ENCODE peak calls at places on chromosomes 1 and 21, in four cellular contexts. One of them, this sample, is unnamed.

GRCh38 chr1:56378376-56379070 is 200.8 kb downstream of the PLPP3 start:
- DNase-seq in suprapubic skin: no peak
- DNase-seq in CD8-positive, alpha-beta T cell: no peak
- DNase-seq in astrocyte: no peak
- DNase-seq in this sample: no peak

GRCh38 chr1:43994794-43995790 is 3.7 kb downstream of the CCDC24 start:
- DNase-seq in suprapubic skin: no peak
- DNase-seq in astrocyte: no peak
- DNase-seq in CD8-positive, alpha-beta T cell: no peak
- DNase-seq in this sample: no peak

GRCh38 chr1:5389101-5389885 is 602.9 kb downstream of the NPHP4 start:
- DNase-seq in CD8-positive, alpha-beta T cell: no peak
- DNase-seq in suprapubic skin: no peak
- DNase-seq in astrocyte: no peak
- DNase-seq in this sample: no peak

GRCh38 chr1:22619252-22619651 is 17.2 kb upstream of the C1QA start:
- DNase-seq in suprapubic skin: no peak
- DNase-seq in astrocyte: no peak
- DNase-seq in CD8-positive, alpha-beta T cell: no peak
- DNase-seq in this sample: no peak

GRCh38 chr1:21149430-21149861 is 27.3 kb downstream of the EIF4G3 start:
- DNase-seq in astrocyte: peak; percentile 62
- DNase-seq in CD8-positive, alpha-beta T cell: no peak
- DNase-seq in suprapubic skin: no peak
- DNase-seq in this sample: peak; percentile 46

GRCh38 chr21:34521561-34521960 is 9.6 kb upstream of the KCNE1 start:
- DNase-seq in CD8-positive, alpha-beta T cell: no peak
- DNase-seq in astrocyte: no peak
- DNase-seq in suprapubic skin: no peak
- DNase-seq in this sample: no peak

GRCh38 chr1:202107801-202108731 is 14.7 kb upstream of the GPR37L1 start:
- DNase-seq in astrocyte: no peak
- DNase-seq in suprapubic skin: no peak
- DNase-seq in CD8-positive, alpha-beta T cell: no peak
- DNase-seq in this sample: peak; percentile 66

GRCh38 chr1:94481473-94481933 is 60.1 kb downstream of the F3 start:
- DNase-seq in astrocyte: peak; percentile 41
- DNase-seq in CD8-positive, alpha-beta T cell: peak; percentile 11
- DNase-seq in suprapubic skin: no peak
- DNase-seq in this sample: peak; percentile 42

GRCh38 chr1:215523906-215524305 is 43.2 kb upstream of the KCTD3 start:
- DNase-seq in astrocyte: peak; percentile 59
- DNase-seq in CD8-positive, alpha-beta T cell: no peak
- DNase-seq in suprapubic skin: no peak
- DNase-seq in this sample: no peak

GRCh38 chr1:36359383-36359782 is 26.3 kb downstream of the STK40 start:
- DNase-seq in CD8-positive, alpha-beta T cell: no peak
- DNase-seq in suprapubic skin: no peak
- DNase-seq in astrocyte: no peak
- DNase-seq in this sample: no peak

GRCh38 chr1:10790155-10790707 is 6.2 kb downstream of the CASZ1 start:
- DNase-seq in CD8-positive, alpha-beta T cell: no peak
- DNase-seq in suprapubic skin: no peak
- DNase-seq in astrocyte: no peak
- DNase-seq in this sample: no peak

GRCh38 chr21:35503646-35504045 is 454.5 kb upstream of the RUNX1 start:
- DNase-seq in CD8-positive, alpha-beta T cell: peak; percentile 18
- DNase-seq in astrocyte: peak; percentile 47
- DNase-seq in suprapubic skin: no peak
- DNase-seq in this sample: peak; percentile 33

GRCh38 chr1:212101735-212102134 is 66.2 kb downstream of the DTL start:
- DNase-seq in CD8-positive, alpha-beta T cell: no peak
- DNase-seq in astrocyte: no peak
- DNase-seq in suprapubic skin: no peak
- DNase-seq in this sample: no peak

GRCh38 chr1:201649776-201650607 is 111.1 kb downstream of the NAV1 start:
- DNase-seq in astrocyte: peak; percentile 69
- DNase-seq in CD8-positive, alpha-beta T cell: no peak
- DNase-seq in suprapubic skin: peak; percentile 87
- DNase-seq in this sample: peak; percentile 86

GRCh38 chr21:45070970-45071369 is 3.4 kb upstream of the ADARB1 start:
- DNase-seq in suprapubic skin: no peak
- DNase-seq in CD8-positive, alpha-beta T cell: no peak
- DNase-seq in astrocyte: no peak
- DNase-seq in this sample: no peak

GRCh38 chr21:28731700-28732321 is 260.9 kb downstream of the LTN1 start:
- DNase-seq in astrocyte: no peak
- DNase-seq in CD8-positive, alpha-beta T cell: no peak
- DNase-seq in suprapubic skin: no peak
- DNase-seq in this sample: no peak

GRCh38 chr1:76068542-76068941 is 6.0 kb upstream of the ST6GALNAC3 start:
- DNase-seq in CD8-positive, alpha-beta T cell: no peak
- DNase-seq in suprapubic skin: no peak
- DNase-seq in astrocyte: peak; percentile 37
- DNase-seq in this sample: no peak

GRCh38 chr1:46315669-46316403 is 12.3 kb downstream of the UQCRH start:
- DNase-seq in astrocyte: peak; percentile 52
- DNase-seq in CD8-positive, alpha-beta T cell: no peak
- DNase-seq in suprapubic skin: no peak
- DNase-seq in this sample: no peak

GRCh38 chr1:221429262-221429661 is 312.6 kb downstream of the DUSP10 start:
- DNase-seq in suprapubic skin: no peak
- DNase-seq in astrocyte: no peak
- DNase-seq in CD8-positive, alpha-beta T cell: no peak
- DNase-seq in this sample: no peak

GRCh38 chr1:117534995-117535467 is 70.8 kb upstream of the TENT5C start:
- DNase-seq in CD8-positive, alpha-beta T cell: no peak
- DNase-seq in astrocyte: peak; percentile 47
- DNase-seq in suprapubic skin: no peak
- DNase-seq in this sample: peak; percentile 18

GRCh38 chr1:95021085-95021484 is 51.7 kb downstream of the ALG14 start:
- DNase-seq in astrocyte: peak; percentile 74
- DNase-seq in suprapubic skin: no peak
- DNase-seq in CD8-positive, alpha-beta T cell: no peak
- DNase-seq in this sample: no peak

GRCh38 chr1:151472852-151473731 is 13.8 kb upstream of the POGZ start:
- DNase-seq in astrocyte: peak; percentile 54
- DNase-seq in CD8-positive, alpha-beta T cell: no peak
- DNase-seq in suprapubic skin: no peak
- DNase-seq in this sample: peak; percentile 62

GRCh38 chr1:10979483-10979920 is 33.0 kb upstream of the TARDBP start:
- DNase-seq in astrocyte: peak; percentile 18
- DNase-seq in suprapubic skin: peak; percentile 75
- DNase-seq in CD8-positive, alpha-beta T cell: no peak
- DNase-seq in this sample: peak; percentile 46

GRCh38 chr1:31299365-31299764 is 2.5 kb downstream of the ZCCHC17 start:
- DNase-seq in astrocyte: peak; percentile 10
- DNase-seq in suprapubic skin: no peak
- DNase-seq in CD8-positive, alpha-beta T cell: no peak
- DNase-seq in this sample: no peak

GRCh38 chr1:2373551-2374259 is 17.6 kb downstream of the MORN1 start:
- DNase-seq in astrocyte: no peak
- DNase-seq in suprapubic skin: peak; percentile 56
- DNase-seq in CD8-positive, alpha-beta T cell: no peak
- DNase-seq in this sample: no peak
- TF ChIP-seq CTCF in astrocyte: no peak
- TF ChIP-seq CTCF in suprapubic skin: no peak
- TF ChIP-seq CTCF in CD8-positive, alpha-beta T cell: no peak
- TF ChIP-seq CTCF in this sample: no peak

GRCh38 chr1:9349331-9349851 is 56.7 kb downstream of the SPSB1 start:
- DNase-seq in CD8-positive, alpha-beta T cell: no peak
- DNase-seq in suprapubic skin: no peak
- DNase-seq in astrocyte: no peak
- DNase-seq in this sample: no peak
- H3K4me1 ChIP-seq in CD8-positive, alpha-beta T cell: no peaks in the 10 kb centered on the region
- H3K4me1 ChIP-seq in suprapubic skin: peaks cover 65% of the 10 kb centered on the region
- H3K4me1 ChIP-seq in astrocyte: peaks cover 20% of the 10 kb centered on the region
- H3K4me1 ChIP-seq in this sample: peaks cover 17% of the 10 kb centered on the region

GRCh38 chr1:63784489-63785390 is 10.9 kb downstream of the ROR1 start:
- DNase-seq in suprapubic skin: no peak
- DNase-seq in CD8-positive, alpha-beta T cell: no peak
- DNase-seq in astrocyte: no peak
- DNase-seq in this sample: no peak
- H3K4me3 ChIP-seq in suprapubic skin: no peak overlapping the region
- H3K4me3 ChIP-seq in CD8-positive, alpha-beta T cell: no peak overlapping the region
- H3K4me3 ChIP-seq in astrocyte: no peak overlapping the region
- H3K4me3 ChIP-seq in this sample: no peak overlapping the region

GRCh38 chr21:36800734-36801133 is 101.8 kb downstream of the SIM2 start:
- DNase-seq in astrocyte: no peak
- DNase-seq in CD8-positive, alpha-beta T cell: no peak
- DNase-seq in suprapubic skin: no peak
- DNase-seq in this sample: no peak
- TF ChIP-seq CTCF in astrocyte: no peak
- TF ChIP-seq CTCF in CD8-positive, alpha-beta T cell: no peak
- TF ChIP-seq CTCF in suprapubic skin: no peak
- TF ChIP-seq CTCF in this sample: no peak

GRCh38 chr1:111599781-111600180 is 19.8 kb upstream of the RAP1A start:
- DNase-seq in suprapubic skin: no peak
- DNase-seq in astrocyte: no peak
- DNase-seq in CD8-positive, alpha-beta T cell: no peak
- DNase-seq in this sample: no peak
- H3K4me1 ChIP-seq in suprapubic skin: peaks cover 14% of the 10 kb centered on the region
- H3K4me1 ChIP-seq in astrocyte: peaks cover 3% of the 10 kb centered on the region
- H3K4me1 ChIP-seq in CD8-positive, alpha-beta T cell: peaks cover 73% of the 10 kb centered on the region
- H3K4me1 ChIP-seq in this sample: no peaks in the 10 kb centered on the region

GRCh38 chr1:17009706-17010105 is 2.0 kb downstream of the ATP13A2 start:
- DNase-seq in astrocyte: no peak
- DNase-seq in suprapubic skin: no peak
- DNase-seq in CD8-positive, alpha-beta T cell: no peak
- DNase-seq in this sample: no peak
- H3K4me3 ChIP-seq in astrocyte: no peak overlapping the region
- H3K4me3 ChIP-seq in suprapubic skin: no peak overlapping the region
- H3K4me3 ChIP-seq in CD8-positive, alpha-beta T cell: no peak overlapping the region
- H3K4me3 ChIP-seq in this sample: no peak overlapping the region

GRCh38 chr21:42384184-42384583 is 11.7 kb downstream of the TMPRSS3 start:
- DNase-seq in suprapubic skin: no peak
- DNase-seq in astrocyte: no peak
- DNase-seq in CD8-positive, alpha-beta T cell: no peak
- DNase-seq in this sample: no peak

GRCh38 chr21:42385619-42386018 is 10.2 kb downstream of the TMPRSS3 start:
- DNase-seq in astrocyte: no peak
- DNase-seq in suprapubic skin: no peak
- DNase-seq in CD8-positive, alpha-beta T cell: no peak
- DNase-seq in this sample: no peak

GRCh38 chr21:42383331-42383730 is 12.5 kb downstream of the TMPRSS3 start:
- DNase-seq in CD8-positive, alpha-beta T cell: no peak
- DNase-seq in astrocyte: no peak
- DNase-seq in suprapubic skin: no peak
- DNase-seq in this sample: no peak

GRCh38 chr21:42386034-42386591 is 9.7 kb downstream of the TMPRSS3 start:
- DNase-seq in astrocyte: no peak
- DNase-seq in suprapubic skin: no peak
- DNase-seq in CD8-positive, alpha-beta T cell: no peak
- DNase-seq in this sample: no peak

GRCh38 chr21:42384999-42385398 is 10.9 kb downstream of the TMPRSS3 start:
- DNase-seq in CD8-positive, alpha-beta T cell: no peak
- DNase-seq in suprapubic skin: no peak
- DNase-seq in astrocyte: no peak
- DNase-seq in this sample: no peak
- TF ChIP-seq CTCF in CD8-positive, alpha-beta T cell: no peak
- TF ChIP-seq CTCF in suprapubic skin: no peak
- TF ChIP-seq CTCF in astrocyte: no peak
- TF ChIP-seq CTCF in this sample: no peak

GRCh38 chr1:225539069-225539468 is 111.2 kb upstream of the LBR start:
- DNase-seq in suprapubic skin: no peak
- DNase-seq in CD8-positive, alpha-beta T cell: no peak
- DNase-seq in astrocyte: peak; percentile 12
- DNase-seq in this sample: no peak

GRCh38 chr1:225543350-225543749 is 109.6 kb downstream of the ENAH start:
- DNase-seq in astrocyte: no peak
- DNase-seq in suprapubic skin: no peak
- DNase-seq in CD8-positive, alpha-beta T cell: no peak
- DNase-seq in this sample: no peak

GRCh38 chr1:225537554-225538251 is 109.9 kb upstream of the LBR start:
- DNase-seq in CD8-positive, alpha-beta T cell: no peak
- DNase-seq in astrocyte: no peak
- DNase-seq in suprapubic skin: no peak
- DNase-seq in this sample: no peak

GRCh38 chr1:225541383-225541782 is 111.5 kb downstream of the ENAH start:
- DNase-seq in suprapubic skin: no peak
- DNase-seq in astrocyte: no peak
- DNase-seq in CD8-positive, alpha-beta T cell: no peak
- DNase-seq in this sample: no peak

GRCh38 chr1:225539575-225539974 is 111.7 kb upstream of the LBR start:
- DNase-seq in astrocyte: no peak
- DNase-seq in CD8-positive, alpha-beta T cell: no peak
- DNase-seq in suprapubic skin: no peak
- DNase-seq in this sample: no peak
- H3K4me1 ChIP-seq in astrocyte: no peaks in the 10 kb centered on the region
- H3K4me1 ChIP-seq in CD8-positive, alpha-beta T cell: no peaks in the 10 kb centered on the region
- H3K4me1 ChIP-seq in suprapubic skin: no peaks in the 10 kb centered on the region
- H3K4me1 ChIP-seq in this sample: peaks cover 34% of the 10 kb centered on the region

DNA sequence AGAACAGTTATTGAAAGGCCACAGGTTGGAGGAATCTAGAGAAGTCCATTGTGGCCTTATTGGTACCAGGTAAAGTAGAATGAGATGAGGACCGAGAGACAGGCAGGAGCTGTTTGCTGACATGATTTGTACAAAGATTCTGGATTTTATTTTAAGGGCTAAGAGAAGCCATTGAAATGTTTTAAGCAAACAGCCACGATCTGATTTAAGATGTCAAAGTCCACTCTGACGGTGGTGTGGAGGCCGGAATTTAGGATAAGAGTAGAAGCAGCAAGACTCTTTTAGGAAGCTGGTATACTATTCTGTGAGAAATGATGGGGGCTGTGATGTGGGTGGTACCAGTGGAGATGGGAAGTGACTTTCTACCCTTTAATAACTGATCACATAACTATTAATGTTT is 418.5 kb downstream of the DPYD start:
- DNase-seq in astrocyte: no peak
- DNase-seq in suprapubic skin: no peak
- DNase-seq in CD8-positive, alpha-beta T cell: no peak
- DNase-seq in this sample: no peak
- H3K4me3 ChIP-seq in astrocyte: no peak overlapping the region
- H3K4me3 ChIP-seq in suprapubic skin: no peak overlapping the region
- H3K4me3 ChIP-seq in CD8-positive, alpha-beta T cell: no peak overlapping the region
- H3K4me3 ChIP-seq in this sample: no peak overlapping the region

GRCh38 chr1:227362039-227362438 is 43.7 kb upstream of the CDC42BPA start:
- DNase-seq in CD8-positive, alpha-beta T cell: no peak
- DNase-seq in astrocyte: no peak
- DNase-seq in suprapubic skin: no peak
- DNase-seq in this sample: no peak
- TF ChIP-seq CTCF in CD8-positive, alpha-beta T cell: no peak
- TF ChIP-seq CTCF in astrocyte: no peak
- TF ChIP-seq CTCF in suprapubic skin: no peak
- TF ChIP-seq CTCF in this sample: no peak

This sample was measured in heart right ventricle.